ENCODE peak calls at places on chromosomes 7 and 10, in five cellular contexts. O is BE2C, S is SJSA1, F is astrocyte, X is sigmoid colon. H is an unnamed sample. For H3K4me1 and H3K36me3, the result is how much of the 10 kb centered on the place peaks cover.

GRCh38 chr10:82251222-82251977 is 376.4 kb downstream of the NRG3 start:
- DNase-seq in S (no peak), X (no peak), O (no peak), F (no peak), H (no peak)

GRCh38 chr7:88546808-88547207 is 212.7 kb upstream of the ZNF804B start:
- DNase-seq in F (no peak), X (no peak), S (peak), O (peak), H (no peak)

GRCh38 chr10:85080934-85081333 is 752.5 kb downstream of the CCSER2 start:
- DNase-seq in F (no peak), O (peak), X (no peak), S (no peak), H (no peak)

GRCh38 chr10:103451091-103451801 is 924 bp downstream of the CALHM2 start:
- DNase-seq in X (peak), S (no peak), F (no peak), O (peak), H (peak)

GRCh38 chr10:131174211-131174565 is 137.3 kb downstream of the TCERG1L start:
- DNase-seq in F (no peak), O (no peak), S (no peak), X (peak), H (no peak)

GRCh38 chr7:149144996-149145850 is 2.0 kb upstream of the ZNF398 start:
- DNase-seq in F (no peak), X (no peak), S (no peak), O (no peak), H (no peak)

GRCh38 chr10:113027574-113028392 is 77.7 kb downstream of the TCF7L2 start:
- DNase-seq in S (peak), X (peak), O (no peak), F (no peak), H (no peak)

GRCh38 chr10:55033061-55033460 is 232.0 kb upstream of the PCDH15 start:
- DNase-seq in X (no peak), F (no peak), S (no peak), O (no peak), H (no peak)

GRCh38 chr7:134288265-134288664 is 28.5 kb downstream of the SLC35B4 start:
- DNase-seq in S (no peak), X (no peak), O (no peak), F (no peak), H (no peak)

GRCh38 chr7:104137971-104138370 is 69.8 kb downstream of the ORC5 start:
- DNase-seq in O (no peak), S (peak), F (peak), X (no peak), H (no peak)

GRCh38 chr7:159023746-159024145 is 120.9 kb downstream of the VIPR2 start:
- DNase-seq in S (no peak), X (peak), F (no peak), O (no peak), H (no peak)

GRCh38 chr7:140415361-140415760 is 11.5 kb downstream of the RAB19 start:
- DNase-seq in S (no peak), O (no peak), X (no peak), F (no peak), H (no peak)

GRCh38 chr7:80934286-80934685 is 15.4 kb upstream of the SEMA3C start:
- DNase-seq in S (no peak), F (peak), O (no peak), X (no peak), H (no peak)

GRCh38 chr7:132004528-132004927 is 448.1 kb upstream of the PODXL start:
- DNase-seq in O (peak), S (no peak), X (no peak), F (peak), H (no peak)

GRCh38 chr10:73827346-73828089 is 16.1 kb upstream of the NDST2 start:
- DNase-seq in S (peak), F (no peak), O (no peak), X (no peak), H (no peak)

GRCh38 chr10:59708816-59709471 is 706 bp downstream of the SLC16A9 start:
- DNase-seq in X (peak), O (peak), F (no peak), S (peak), H (no peak)

GRCh38 chr10:122786269-122786668 is 59.4 kb downstream of the CUZD1 start:
- DNase-seq in F (peak), S (no peak), X (no peak), O (no peak), H (no peak)

GRCh38 chr10:89029785-89030437 is 39.3 kb downstream of the FAS start:
- DNase-seq in O (peak), F (peak), S (peak), X (peak), H (peak)

GRCh38 chr10:15863733-15864132 is 3.4 kb upstream of the MINDY3 start:
- DNase-seq in F (no peak), X (no peak), S (no peak), O (no peak), H (no peak)

GRCh38 chr7:35736725-35737124 is 41.8 kb upstream of the HERPUD2 start:
- DNase-seq in F (peak), O (no peak), X (no peak), S (no peak), H (no peak)

GRCh38 chr10:22962817-22963216 is 35.0 kb downstream of the ARMC3 start:
- DNase-seq in X (no peak), F (no peak), O (no peak), S (no peak), H (no peak)

GRCh38 chr7:119482209-119482608 is 790.8 kb upstream of the KCND2 start:
- DNase-seq in F (no peak), O (peak), X (no peak), S (no peak), H (no peak)

GRCh38 chr10:88297103-88297502 is 286.0 kb downstream of the RNLS start:
- DNase-seq in X (no peak), F (no peak), O (no peak), S (no peak), H (no peak)

GRCh38 chr10:132659206-132660091 is 121.9 kb downstream of the INPP5A start:
- DNase-seq in S (no peak), O (no peak), F (no peak), X (peak), H (no peak)

GRCh38 chr10:73848821-73849489 is 25.4 kb downstream of the CAMK2G start:
- DNase-seq in F (peak), O (peak), S (peak), X (peak), H (peak)

GRCh38 chr10:90857635-90858488 is at the start of gene HTR7:
- DNase-seq in F (no peak), O (peak), S (peak), X (peak), H (peak)

GRCh38 chr7:158101821-158102450 is 485.7 kb downstream of the PTPRN2 start:
- DNase-seq in F (no peak), X (no peak), O (no peak), S (no peak), H (no peak)

GRCh38 chr10:22133640-22134624 is 83.9 kb downstream of the EBLN1 start:
- DNase-seq in X (no peak), F (no peak), S (no peak), O (no peak), H (no peak)

GRCh38 chr10:117159390-117159789 is 21.3 kb upstream of the VAX1 start:
- DNase-seq in S (no peak), F (no peak), X (no peak), O (no peak), H (no peak)

GRCh38 chr7:131625817-131626372 is 69.5 kb upstream of the PODXL start:
- DNase-seq in S (peak), F (peak), O (no peak), X (no peak), H (no peak)

GRCh38 chr10:35388682-35389081 is 52.4 kb downstream of the CCNY start:
- DNase-seq in O (no peak), X (no peak), S (no peak), F (no peak), H (no peak)

GRCh38 chr10:35391153-35391953 is 55.0 kb downstream of the CCNY start:
- DNase-seq in S (no peak), X (no peak), F (no peak), O (no peak), H (no peak)

GRCh38 chr10:35391954-35392262 is 55.6 kb downstream of the CCNY start:
- DNase-seq in X (no peak), F (no peak), S (no peak), O (no peak), H (no peak)

GRCh38 chr10:35390843-35391152 is 54.5 kb downstream of the CCNY start:
- DNase-seq in F (no peak), X (no peak), S (no peak), O (no peak), H (no peak)

DNA sequence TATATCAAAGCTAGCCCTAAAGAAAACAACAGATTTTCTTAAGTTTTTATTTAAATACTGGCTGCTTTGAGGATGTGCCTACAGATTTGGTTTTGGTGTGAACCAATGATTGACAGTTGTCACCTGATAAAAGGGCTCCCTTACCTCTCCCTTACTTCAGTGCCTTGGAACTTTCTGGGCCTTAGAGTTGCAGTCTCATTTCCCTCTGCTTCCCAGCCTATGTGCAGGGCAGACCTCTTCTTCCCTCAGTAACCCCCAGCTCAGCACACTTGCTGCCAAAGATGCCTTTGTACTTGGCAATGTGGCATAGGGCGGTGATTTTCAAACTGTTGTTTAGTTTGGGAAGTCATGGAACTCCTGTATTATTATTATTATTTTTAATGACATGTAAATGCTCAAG is 54.1 kb downstream of the CCNY start:
- DNase-seq in X (no peak), S (no peak), O (no peak), F (no peak), H (no peak)
- H3K4me1 ChIP-seq in X (half or more), S (under half), O (under half), F (under half), H (under half)

GRCh38 chr7:155997431-155998327 is 185.4 kb upstream of the SHH start:
- DNase-seq in X (no peak), O (no peak), F (no peak), S (no peak), H (no peak)
- H3K4me3 ChIP-seq in X (no peak), O (no peak), F (no peak), S (no peak), H (no peak)

DNA sequence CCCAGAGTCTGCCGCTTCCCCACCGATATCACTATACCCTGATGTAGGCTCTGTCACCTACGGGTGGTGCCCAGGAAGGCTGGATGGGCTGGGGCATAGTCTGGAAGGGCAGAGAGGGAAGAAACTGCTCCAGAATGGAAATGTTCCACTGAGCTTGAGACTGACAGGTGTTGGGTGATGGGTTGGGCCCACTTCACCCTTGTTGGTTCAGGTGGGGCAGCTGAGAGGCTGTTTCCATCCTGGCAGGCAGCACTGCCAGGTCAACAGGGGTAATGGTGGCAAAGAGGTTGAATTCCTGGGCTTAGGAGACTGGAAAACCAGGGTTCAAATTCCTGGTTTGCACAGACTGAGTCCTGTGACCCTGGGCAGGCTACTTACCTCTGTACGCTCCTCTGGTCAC is 28.5 kb upstream of the FRAT2 start:
- DNase-seq in O (no peak), S (no peak), F (no peak), X (no peak), H (no peak)
- H3K36me3 ChIP-seq in O (under half), S (half or more), F (under half), X (under half), H (under half)

DNA sequence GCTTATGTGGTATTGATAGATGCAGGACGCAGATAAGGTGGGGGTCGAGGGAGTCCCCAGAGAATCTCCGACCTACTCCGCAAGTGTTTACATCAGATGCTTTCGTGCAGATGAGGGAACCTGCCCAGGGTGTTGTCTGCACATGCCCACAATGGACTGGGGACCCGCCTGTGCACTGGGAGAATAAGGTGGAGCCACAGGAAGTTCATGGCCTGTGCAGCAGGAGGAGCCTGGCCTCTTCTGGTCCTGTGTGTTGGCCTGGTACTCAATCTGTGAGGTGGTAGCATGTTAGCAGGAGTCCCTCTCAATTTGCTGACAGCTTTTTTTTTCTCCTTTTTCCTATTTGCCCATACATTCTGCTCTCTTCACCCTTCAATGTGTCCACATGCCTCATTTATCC is 54.1 kb upstream of the AKR1C1 start:
- DNase-seq in F (no peak), O (no peak), X (no peak), S (no peak), H (no peak)
- H3K4me1 ChIP-seq in F (under half), O (under half), X (under half), S (under half), H (under half)

DNA sequence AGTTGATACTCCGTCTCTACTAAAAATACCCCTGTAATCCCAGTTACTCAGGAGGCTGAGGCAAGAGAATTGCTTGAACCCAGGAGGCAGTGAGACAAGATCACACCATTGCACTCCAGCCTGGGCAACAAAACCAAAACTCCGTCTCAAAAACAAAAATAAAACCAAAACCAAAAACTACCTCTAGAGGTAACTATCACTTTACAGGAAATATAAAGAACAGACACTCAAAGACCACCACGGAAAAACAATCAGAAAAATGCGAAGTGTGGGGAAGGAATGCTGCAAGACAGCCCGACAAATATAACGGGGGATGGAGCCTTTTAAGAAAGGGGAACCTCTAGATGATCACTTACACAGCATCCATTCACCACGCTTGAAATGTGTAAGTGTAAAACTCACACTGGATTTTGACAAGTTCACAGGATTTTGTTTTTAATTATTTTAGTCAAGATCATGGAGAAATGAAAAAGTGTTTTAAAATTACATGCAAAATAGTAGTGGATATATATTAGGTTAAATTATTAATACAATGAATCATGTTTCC is 4.2 kb downstream of the HNRNPF start:
- DNase-seq in O (no peak), S (no peak), F (no peak), X (no peak), H (peak)
- H3K4me3 ChIP-seq in O (no peak), S (no peak), F (no peak), X (no peak), H (peak)

GRCh38 chr10:102020938-102021337 is 35.0 kb downstream of the ARMH3 start:
- DNase-seq in X (no peak), F (no peak), S (no peak), O (no peak), H (no peak)
- H3K36me3 ChIP-seq in X (under half), F (under half), S (half or more), O (under half), H (under half)